ENCODE peak calls at places on chromosomes 1 and 21, in five cellular contexts. P is kidney glomerular epithelial cell, R is tibial nerve, Z is cardiac fibroblast, A is GM10248. Y is an unnamed sample.

GRCh38 chr1:54937469-54937868 is 43.0 kb upstream of the TMEM61 start:
- DNase-seq in P (peak), R (no peak), Z (no peak), A (no peak), Y (no peak)

GRCh38 chr21:31064803-31065202 is 26.5 kb upstream of the KRTAP19-8 start:
- DNase-seq in P (no peak), R (no peak), Z (no peak), A (no peak), Y (no peak)

GRCh38 chr1:44616991-44617702 is 57.1 kb downstream of the TMEM53 start:
- DNase-seq in P (no peak), R (no peak), Z (peak), A (no peak), Y (no peak)

GRCh38 chr1:211135342-211135950 is 1.5 kb upstream of the KCNH1 start:
- DNase-seq in P (peak), R (no peak), Z (peak), A (no peak), Y (peak)

GRCh38 chr1:218371927-218372672 is 27.0 kb downstream of the TGFB2 start:
- DNase-seq in P (no peak), R (peak), Z (peak), A (no peak), Y (no peak)

GRCh38 chr1:2535455-2535854 is 5.4 kb upstream of the HES5 start:
- DNase-seq in P (no peak), R (no peak), Z (no peak), A (no peak), Y (no peak)

GRCh38 chr1:60470231-60470630 is 396.7 kb upstream of the C1orf87 start:
- DNase-seq in P (no peak), R (no peak), Z (peak), A (no peak), Y (no peak)

GRCh38 chr1:41349361-41350054 is 11.7 kb upstream of the FOXO6 start:
- DNase-seq in P (no peak), R (no peak), Z (no peak), A (no peak), Y (no peak)

GRCh38 chr1:98051065-98051675 is 130.3 kb upstream of the DPYD start:
- DNase-seq in P (peak), R (peak), Z (peak), A (peak), Y (peak)

GRCh38 chr21:34029724-34030528 is 43.5 kb upstream of the MRPS6 start:
- DNase-seq in P (peak), R (peak), Z (peak), A (peak), Y (peak)

GRCh38 chr1:24575905-24576587 is 20.2 kb downstream of the NCMAP start:
- DNase-seq in P (no peak), R (no peak), Z (no peak), A (no peak), Y (peak)

GRCh38 chr1:193229136-193229535 is 42.7 kb upstream of the B3GALT2 start:
- DNase-seq in P (no peak), R (no peak), Z (peak), A (no peak), Y (peak)

GRCh38 chr1:230276401-230276800 is 149.7 kb downstream of the PGBD5 start:
- DNase-seq in P (no peak), R (no peak), Z (no peak), A (no peak), Y (no peak)

GRCh38 chr1:27341525-27342252 is at the start of gene SYTL1:
- DNase-seq in P (peak), R (no peak), Z (peak), A (peak), Y (peak)

GRCh38 chr1:58231204-58231603 is 315.3 kb downstream of the OMA1 start:
- DNase-seq in P (no peak), R (no peak), Z (no peak), A (no peak), Y (no peak)

GRCh38 chr1:36924282-36924791 is 110.0 kb downstream of the GRIK3 start:
- DNase-seq in P (peak), R (peak), Z (peak), A (peak), Y (peak)

GRCh38 chr1:20956272-20956671 is 169.2 kb upstream of the HP1BP3 start:
- DNase-seq in P (no peak), R (no peak), Z (peak), A (no peak), Y (peak)

GRCh38 chr1:240245629-240246020 is 153.9 kb downstream of the FMN2 start:
- DNase-seq in P (no peak), R (no peak), Z (no peak), A (no peak), Y (no peak)

GRCh38 chr1:39951951-39952350 is 3.0 kb upstream of the MFSD2A start:
- DNase-seq in P (no peak), R (no peak), Z (no peak), A (no peak), Y (no peak)

GRCh38 chr1:207007352-207008033 is 25.1 kb downstream of the C1orf116 start:
- DNase-seq in P (peak), R (peak), Z (peak), A (no peak), Y (peak)

GRCh38 chr1:97073169-97073568 is 351.6 kb downstream of the PTBP2 start:
- DNase-seq in P (no peak), R (no peak), Z (no peak), A (no peak), Y (no peak)

GRCh38 chr1:14954930-14955329 is 198.6 kb upstream of the TMEM51 start:
- DNase-seq in P (no peak), R (no peak), Z (no peak), A (no peak), Y (no peak)